ENCODE peak calls at places on chromosomes 4 and X, in ten cellular contexts. One of them, this sample, is unnamed.

GRCh38 chr4:63529581-63529980 is 879.7 kb downstream of the TECRL start:
- DNase-seq in PC-3: no peak
- DNase-seq in A549: no peak
- DNase-seq in AG09309: no peak
- DNase-seq in effector memory CD4-positive, alpha-beta T cell: no peak
- DNase-seq in heart left ventricle: peak
- DNase-seq in heart right ventricle: no peak
- DNase-seq in Peyer's patch: no peak
- DNase-seq in upper lobe of right lung: no peak
- DNase-seq in right cardiac atrium: no peak
- DNase-seq in this sample: no peak

GRCh38 chr4:36224969-36225903 is 19.1 kb downstream of the ARAP2 start:
- DNase-seq in PC-3: peak
- DNase-seq in A549: no peak
- DNase-seq in AG09309: no peak
- DNase-seq in effector memory CD4-positive, alpha-beta T cell: no peak
- DNase-seq in heart left ventricle: no peak
- DNase-seq in heart right ventricle: no peak
- DNase-seq in Peyer's patch: peak
- DNase-seq in upper lobe of right lung: no peak
- DNase-seq in right cardiac atrium: no peak
- DNase-seq in this sample: no peak

GRCh38 chr4:63556332-63556731 is 852.9 kb downstream of the TECRL start:
- DNase-seq in PC-3: peak
- DNase-seq in A549: no peak
- DNase-seq in AG09309: no peak
- DNase-seq in effector memory CD4-positive, alpha-beta T cell: no peak
- DNase-seq in heart left ventricle: no peak
- DNase-seq in heart right ventricle: no peak
- DNase-seq in Peyer's patch: no peak
- DNase-seq in upper lobe of right lung: no peak
- DNase-seq in right cardiac atrium: no peak
- DNase-seq in this sample: no peak

GRCh38 chr4:21749936-21750335 is 198.6 kb downstream of the KCNIP4 start:
- DNase-seq in PC-3: no peak
- DNase-seq in A549: no peak
- DNase-seq in AG09309: no peak
- DNase-seq in effector memory CD4-positive, alpha-beta T cell: no peak
- DNase-seq in heart left ventricle: no peak
- DNase-seq in heart right ventricle: no peak
- DNase-seq in Peyer's patch: no peak
- DNase-seq in upper lobe of right lung: no peak
- DNase-seq in right cardiac atrium: no peak
- DNase-seq in this sample: no peak

GRCh38 chrX:127187095-127187494 is 367.6 kb downstream of the PRR32 start:
- DNase-seq in PC-3: no peak
- DNase-seq in A549: no peak
- DNase-seq in AG09309: no peak
- DNase-seq in effector memory CD4-positive, alpha-beta T cell: no peak
- DNase-seq in heart left ventricle: no peak
- DNase-seq in heart right ventricle: no peak
- DNase-seq in Peyer's patch: no peak
- DNase-seq in upper lobe of right lung: no peak
- DNase-seq in right cardiac atrium: no peak
- DNase-seq in this sample: no peak

GRCh38 chrX:72003811-72004750 is 93.4 kb downstream of the NHSL2 start:
- DNase-seq in PC-3: peak
- DNase-seq in A549: no peak
- DNase-seq in AG09309: peak
- DNase-seq in effector memory CD4-positive, alpha-beta T cell: no peak
- DNase-seq in heart left ventricle: peak
- DNase-seq in heart right ventricle: peak
- DNase-seq in Peyer's patch: no peak
- DNase-seq in upper lobe of right lung: no peak
- DNase-seq in right cardiac atrium: peak
- DNase-seq in this sample: peak

GRCh38 chrX:15269618-15270521 is at the start of gene ASB9:
- DNase-seq in PC-3: peak
- DNase-seq in A549: peak
- DNase-seq in AG09309: peak
- DNase-seq in effector memory CD4-positive, alpha-beta T cell: no peak
- DNase-seq in heart left ventricle: peak
- DNase-seq in heart right ventricle: no peak
- DNase-seq in Peyer's patch: no peak
- DNase-seq in upper lobe of right lung: peak
- DNase-seq in right cardiac atrium: peak
- DNase-seq in this sample: peak

GRCh38 chrX:131704136-131704695 is 160.3 kb downstream of the OR13H1 start:
- DNase-seq in PC-3: peak
- DNase-seq in A549: peak
- DNase-seq in AG09309: peak
- DNase-seq in effector memory CD4-positive, alpha-beta T cell: peak
- DNase-seq in heart left ventricle: no peak
- DNase-seq in heart right ventricle: peak
- DNase-seq in Peyer's patch: peak
- DNase-seq in upper lobe of right lung: no peak
- DNase-seq in right cardiac atrium: peak
- DNase-seq in this sample: peak

GRCh38 chr4:8131826-8132225 is 26.8 kb downstream of the ABLIM2 start:
- DNase-seq in PC-3: no peak
- DNase-seq in A549: no peak
- DNase-seq in AG09309: no peak
- DNase-seq in effector memory CD4-positive, alpha-beta T cell: no peak
- DNase-seq in heart left ventricle: no peak
- DNase-seq in heart right ventricle: peak
- DNase-seq in Peyer's patch: no peak
- DNase-seq in upper lobe of right lung: no peak
- DNase-seq in right cardiac atrium: no peak
- DNase-seq in this sample: no peak

GRCh38 chr4:41358626-41359025 is 101.9 kb downstream of the UCHL1 start:
- DNase-seq in PC-3: no peak
- DNase-seq in A549: no peak
- DNase-seq in AG09309: no peak
- DNase-seq in effector memory CD4-positive, alpha-beta T cell: no peak
- DNase-seq in heart left ventricle: peak
- DNase-seq in heart right ventricle: peak
- DNase-seq in Peyer's patch: no peak
- DNase-seq in upper lobe of right lung: peak
- DNase-seq in right cardiac atrium: peak
- DNase-seq in this sample: no peak

GRCh38 chrX:152637649-152638442 is at the start of gene GABRQ:
- DNase-seq in PC-3: no peak
- DNase-seq in A549: peak
- DNase-seq in AG09309: no peak
- DNase-seq in effector memory CD4-positive, alpha-beta T cell: no peak
- DNase-seq in heart left ventricle: peak
- DNase-seq in heart right ventricle: peak
- DNase-seq in Peyer's patch: no peak
- DNase-seq in upper lobe of right lung: peak
- DNase-seq in right cardiac atrium: peak
- DNase-seq in this sample: no peak

GRCh38 chrX:63561425-63561824 is 210.3 kb upstream of the SPIN4 start:
- DNase-seq in PC-3: peak
- DNase-seq in A549: no peak
- DNase-seq in AG09309: no peak
- DNase-seq in effector memory CD4-positive, alpha-beta T cell: no peak
- DNase-seq in heart left ventricle: no peak
- DNase-seq in heart right ventricle: no peak
- DNase-seq in Peyer's patch: no peak
- DNase-seq in upper lobe of right lung: no peak
- DNase-seq in right cardiac atrium: no peak
- DNase-seq in this sample: no peak
- H3K4me3 ChIP-seq in PC-3: peak
- H3K4me3 ChIP-seq in A549: peak
- H3K4me3 ChIP-seq in AG09309: peak
- H3K4me3 ChIP-seq in effector memory CD4-positive, alpha-beta T cell: peak
- H3K4me3 ChIP-seq in heart left ventricle: peak
- H3K4me3 ChIP-seq in heart right ventricle: peak
- H3K4me3 ChIP-seq in Peyer's patch: peak
- H3K4me3 ChIP-seq in upper lobe of right lung: peak
- H3K4me3 ChIP-seq in right cardiac atrium: peak
- H3K4me3 ChIP-seq in this sample: peak

DNA sequence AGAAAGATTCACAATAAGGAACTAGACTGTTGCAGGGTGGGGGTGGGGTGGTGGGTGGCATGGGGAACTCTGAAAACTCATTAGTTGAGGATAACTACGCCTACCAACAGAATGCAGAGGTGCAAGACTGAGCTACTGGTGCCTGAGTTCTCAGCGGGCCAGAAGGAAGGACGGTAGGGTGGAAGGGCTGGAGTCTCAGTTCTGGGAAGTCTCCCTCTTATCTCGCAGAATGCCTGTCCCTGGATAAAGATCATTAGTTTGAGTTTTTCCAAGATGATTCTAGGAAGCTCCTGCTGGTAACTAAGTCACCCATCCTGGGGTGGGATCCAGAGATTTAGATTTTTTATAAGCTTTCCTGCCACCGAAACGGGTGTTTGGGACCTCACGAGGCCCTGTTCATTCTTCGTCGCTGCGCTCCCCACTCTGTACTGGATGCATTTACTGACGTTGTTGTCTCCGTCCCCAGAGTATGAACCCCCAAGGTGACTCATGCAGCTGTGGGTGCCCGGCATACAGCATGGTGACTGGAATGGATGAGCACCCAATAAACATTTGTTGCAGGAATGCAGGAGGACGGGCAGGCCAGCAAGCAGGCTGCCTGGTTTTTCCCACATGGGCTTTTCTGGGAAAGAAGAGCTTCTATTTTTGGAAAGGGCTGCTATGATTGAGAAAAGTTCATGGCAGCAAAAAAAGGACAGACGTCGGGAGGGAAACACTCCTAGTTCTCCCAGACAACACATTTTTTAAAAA is 1.1 kb upstream of the SOD3 start:
- DNase-seq in PC-3: peak
- DNase-seq in A549: no peak
- DNase-seq in AG09309: peak
- DNase-seq in effector memory CD4-positive, alpha-beta T cell: no peak
- DNase-seq in heart left ventricle: peak
- DNase-seq in heart right ventricle: peak
- DNase-seq in Peyer's patch: no peak
- DNase-seq in upper lobe of right lung: no peak
- DNase-seq in right cardiac atrium: peak
- DNase-seq in this sample: peak
- H3K4me3 ChIP-seq in PC-3: peak
- H3K4me3 ChIP-seq in A549: no peak
- H3K4me3 ChIP-seq in AG09309: peak
- H3K4me3 ChIP-seq in effector memory CD4-positive, alpha-beta T cell: no peak
- H3K4me3 ChIP-seq in heart left ventricle: peak
- H3K4me3 ChIP-seq in heart right ventricle: peak
- H3K4me3 ChIP-seq in Peyer's patch: no peak
- H3K4me3 ChIP-seq in upper lobe of right lung: peak
- H3K4me3 ChIP-seq in right cardiac atrium: no peak
- H3K4me3 ChIP-seq in this sample: no peak

GRCh38 chr4:105895609-105896460 is 564 bp downstream of the NPNT start:
- DNase-seq in PC-3: peak
- DNase-seq in A549: peak
- DNase-seq in AG09309: no peak
- DNase-seq in effector memory CD4-positive, alpha-beta T cell: no peak
- DNase-seq in heart left ventricle: peak
- DNase-seq in heart right ventricle: peak
- DNase-seq in Peyer's patch: no peak
- DNase-seq in upper lobe of right lung: peak
- DNase-seq in right cardiac atrium: peak
- DNase-seq in this sample: peak

GRCh38 chr4:105894570-105895323 is 524 bp upstream of the NPNT start:
- DNase-seq in PC-3: peak
- DNase-seq in A549: no peak
- DNase-seq in AG09309: no peak
- DNase-seq in effector memory CD4-positive, alpha-beta T cell: no peak
- DNase-seq in heart left ventricle: no peak
- DNase-seq in heart right ventricle: peak
- DNase-seq in Peyer's patch: no peak
- DNase-seq in upper lobe of right lung: peak
- DNase-seq in right cardiac atrium: peak
- DNase-seq in this sample: no peak

GRCh38 chr4:105895324-105895608 is at the start of gene NPNT:
- DNase-seq in PC-3: peak
- DNase-seq in A549: no peak
- DNase-seq in AG09309: no peak
- DNase-seq in effector memory CD4-positive, alpha-beta T cell: no peak
- DNase-seq in heart left ventricle: peak
- DNase-seq in heart right ventricle: peak
- DNase-seq in Peyer's patch: no peak
- DNase-seq in upper lobe of right lung: no peak
- DNase-seq in right cardiac atrium: no peak
- DNase-seq in this sample: no peak

GRCh38 chr4:105896461-105896939 is 1.2 kb downstream of the NPNT start:
- DNase-seq in PC-3: no peak
- DNase-seq in A549: no peak
- DNase-seq in AG09309: no peak
- DNase-seq in effector memory CD4-positive, alpha-beta T cell: no peak
- DNase-seq in heart left ventricle: no peak
- DNase-seq in heart right ventricle: no peak
- DNase-seq in Peyer's patch: no peak
- DNase-seq in upper lobe of right lung: no peak
- DNase-seq in right cardiac atrium: no peak
- DNase-seq in this sample: no peak

GRCh38 chr4:105896984-105897760 is 1.9 kb downstream of the NPNT start:
- DNase-seq in PC-3: peak
- DNase-seq in A549: no peak
- DNase-seq in AG09309: no peak
- DNase-seq in effector memory CD4-positive, alpha-beta T cell: no peak
- DNase-seq in heart left ventricle: no peak
- DNase-seq in heart right ventricle: no peak
- DNase-seq in Peyer's patch: no peak
- DNase-seq in upper lobe of right lung: no peak
- DNase-seq in right cardiac atrium: no peak
- DNase-seq in this sample: no peak
- H3K4me3 ChIP-seq in PC-3: peak
- H3K4me3 ChIP-seq in A549: no peak
- H3K4me3 ChIP-seq in AG09309: no peak
- H3K4me3 ChIP-seq in effector memory CD4-positive, alpha-beta T cell: no peak
- H3K4me3 ChIP-seq in heart left ventricle: no peak
- H3K4me3 ChIP-seq in heart right ventricle: no peak
- H3K4me3 ChIP-seq in Peyer's patch: no peak
- H3K4me3 ChIP-seq in upper lobe of right lung: peak
- H3K4me3 ChIP-seq in right cardiac atrium: no peak
- H3K4me3 ChIP-seq in this sample: peak

DNA sequence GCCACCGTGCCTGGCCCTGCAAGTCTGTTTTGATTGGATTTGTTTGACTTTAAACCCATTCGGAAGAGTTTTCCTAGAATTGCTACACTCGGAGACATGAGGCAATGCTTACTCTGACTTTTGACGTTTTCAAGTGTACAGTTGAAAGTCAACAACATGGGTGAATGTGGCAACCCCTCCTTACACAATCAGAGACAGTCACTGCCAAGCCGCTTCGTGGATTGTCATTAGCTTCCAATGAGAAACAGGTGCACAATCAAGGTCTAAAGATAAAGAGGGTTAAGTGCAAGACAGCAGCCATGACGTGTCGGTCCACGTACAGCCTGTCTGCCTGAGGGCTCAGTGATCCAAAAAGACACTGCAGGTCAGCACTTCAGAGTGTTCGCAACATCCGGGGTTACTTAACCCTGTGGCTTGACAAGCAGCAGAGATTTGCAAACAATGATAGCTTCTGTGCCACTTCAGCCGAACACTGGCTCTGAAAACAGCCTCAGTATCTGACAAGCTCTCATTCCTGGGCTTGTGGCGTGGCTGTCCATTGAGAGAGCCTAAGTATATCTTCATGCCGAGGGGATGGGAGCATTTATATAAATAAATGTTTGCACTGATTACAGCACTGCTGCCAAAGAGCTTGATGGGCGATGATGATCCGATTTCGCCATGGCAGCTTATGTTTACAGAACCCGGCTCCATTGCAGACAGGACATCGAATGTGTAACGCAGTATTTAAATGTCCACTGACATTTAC is 180.0 kb downstream of the DHRSX start:
- DNase-seq in PC-3: no peak
- DNase-seq in A549: peak
- DNase-seq in AG09309: peak
- DNase-seq in effector memory CD4-positive, alpha-beta T cell: no peak
- DNase-seq in heart left ventricle: peak
- DNase-seq in heart right ventricle: peak
- DNase-seq in Peyer's patch: no peak
- DNase-seq in upper lobe of right lung: peak
- DNase-seq in right cardiac atrium: peak
- DNase-seq in this sample: no peak
- H3K4me3 ChIP-seq in PC-3: no peak
- H3K4me3 ChIP-seq in A549: peak
- H3K4me3 ChIP-seq in AG09309: no peak
- H3K4me3 ChIP-seq in effector memory CD4-positive, alpha-beta T cell: no peak
- H3K4me3 ChIP-seq in heart left ventricle: peak
- H3K4me3 ChIP-seq in heart right ventricle: no peak
- H3K4me3 ChIP-seq in Peyer's patch: no peak
- H3K4me3 ChIP-seq in upper lobe of right lung: no peak
- H3K4me3 ChIP-seq in right cardiac atrium: no peak
- H3K4me3 ChIP-seq in this sample: no peak

This sample was measured in aorta.